ENCODE peak calls at places on chromosomes 4 and X, in ten cellular contexts. Y, N, A, Z, C, W, X, H, D and F are unnamed samples. For H3K4me1, the result is how much of the 10 kb centered on the place peaks cover.

GRCh38 chr4:38328963-38329729 is 334.9 kb upstream of the KLF3 start:
- DNase-seq in Y (no peak), N (no peak), A (no peak), Z (no peak), C (no peak), W (no peak), X (no peak), H (no peak), D (no peak), F (no peak)

GRCh38 chrX:6226053-6226645 is 2.5 kb downstream of the NLGN4X start:
- DNase-seq in Y (no peak), N (no peak), A (no peak), Z (no peak), C (no peak), W (no peak), X (no peak), H (no peak), D (no peak), F (peak)

GRCh38 chr4:131426023-131426758 is 1722.9 kb upstream of the PCDH10 start:
- DNase-seq in Y (no peak), N (no peak), A (no peak), Z (no peak), C (no peak), W (no peak), X (no peak), H (no peak), D (no peak), F (no peak)

GRCh38 chrX:111823068-111823467 is 52.9 kb upstream of the TRPC5OS start:
- DNase-seq in Y (no peak), N (peak), A (no peak), Z (no peak), C (no peak), W (no peak), X (no peak), H (no peak), D (peak), F (no peak)

GRCh38 chr4:186104114-186104894 is at the start of gene FAM149A:
- DNase-seq in Y (peak), N (peak), A (no peak), Z (peak), C (peak), W (peak), X (peak), H (peak), D (no peak), F (peak)

GRCh38 chr4:15077969-15078368 is 75.7 kb downstream of the CPEB2 start:
- DNase-seq in Y (no peak), N (no peak), A (no peak), Z (no peak), C (no peak), W (no peak), X (no peak), H (no peak), D (no peak), F (no peak)

GRCh38 chr4:86220137-86220536 is 139.7 kb downstream of the MAPK10 start:
- DNase-seq in Y (no peak), N (no peak), A (no peak), Z (no peak), C (no peak), W (no peak), X (no peak), H (no peak), D (no peak), F (no peak)

GRCh38 chr4:161817822-161818412 is 345.9 kb downstream of the FSTL5 start:
- DNase-seq in Y (no peak), N (no peak), A (no peak), Z (no peak), C (no peak), W (no peak), X (no peak), H (no peak), D (no peak), F (no peak)

GRCh38 chr4:16516796-16517413 is 290.6 kb upstream of the TAPT1 start:
- DNase-seq in Y (peak), N (peak), A (no peak), Z (no peak), C (peak), W (no peak), X (peak), H (no peak), D (no peak), F (no peak)

GRCh38 chrX:132774312-132774711 is 184.1 kb downstream of the HS6ST2 start:
- DNase-seq in Y (no peak), N (no peak), A (no peak), Z (no peak), C (no peak), W (no peak), X (no peak), H (no peak), D (no peak), F (no peak)

GRCh38 chr4:93788712-93789111 is 39.8 kb upstream of the ATOH1 start:
- DNase-seq in Y (no peak), N (no peak), A (no peak), Z (no peak), C (peak), W (no peak), X (no peak), H (no peak), D (peak), F (no peak)

GRCh38 chr4:15955670-15956069 is 7.3 kb downstream of the FGFBP2 start:
- DNase-seq in Y (no peak), N (no peak), A (no peak), Z (no peak), C (no peak), W (no peak), X (no peak), H (no peak), D (no peak), F (no peak)

GRCh38 chr4:183402771-183403170 is 41.7 kb upstream of the CDKN2AIP start:
- DNase-seq in Y (no peak), N (no peak), A (no peak), Z (no peak), C (peak), W (no peak), X (no peak), H (no peak), D (no peak), F (no peak)

GRCh38 chr4:111323496-111323895 is 700.6 kb upstream of the PITX2 start:
- DNase-seq in Y (no peak), N (no peak), A (no peak), Z (no peak), C (no peak), W (no peak), X (no peak), H (no peak), D (no peak), F (no peak)

GRCh38 chr4:38163216-38164006 is 203.2 kb downstream of the PTTG2 start:
- DNase-seq in Y (no peak), N (peak), A (no peak), Z (no peak), C (no peak), W (no peak), X (no peak), H (no peak), D (no peak), F (no peak)

GRCh38 chrX:17359500-17359899 is 15.5 kb upstream of the NHS start:
- DNase-seq in Y (no peak), N (no peak), A (no peak), Z (no peak), C (no peak), W (no peak), X (no peak), H (no peak), D (no peak), F (no peak)

GRCh38 chrX:19602866-19603620 is 87.7 kb upstream of the MAP3K15 start:
- DNase-seq in Y (no peak), N (no peak), A (no peak), Z (no peak), C (no peak), W (no peak), X (no peak), H (no peak), D (peak), F (no peak)

GRCh38 chr4:119046263-119046662 is 89.4 kb upstream of the MYOZ2 start:
- DNase-seq in Y (peak), N (peak), A (peak), Z (peak), C (no peak), W (no peak), X (no peak), H (peak), D (no peak), F (peak)
- H3K27ac ChIP-seq in Y (no peak), N (no peak), A (peak), Z (no peak), C (no peak), W (no peak), X (no peak), H (no peak), D (no peak), F (peak)

GRCh38 chr4:73732759-73733431 is 7.5 kb upstream of the CXCL8 start:
- DNase-seq in Y (no peak), N (no peak), A (no peak), Z (no peak), C (no peak), W (no peak), X (no peak), H (no peak), D (no peak), F (no peak)

GRCh38 chr4:73730292-73730691 is 10.1 kb upstream of the CXCL8 start:
- DNase-seq in Y (no peak), N (no peak), A (no peak), Z (no peak), C (no peak), W (no peak), X (no peak), H (no peak), D (no peak), F (no peak)

GRCh38 chr4:73729534-73730165 is 10.7 kb upstream of the CXCL8 start:
- DNase-seq in Y (peak), N (peak), A (peak), Z (peak), C (peak), W (peak), X (peak), H (peak), D (peak), F (peak)

GRCh38 chr4:73730854-73731253 is 9.5 kb upstream of the CXCL8 start:
- DNase-seq in Y (no peak), N (no peak), A (no peak), Z (no peak), C (no peak), W (no peak), X (no peak), H (no peak), D (no peak), F (no peak)

GRCh38 chr4:73731968-73732610 is 8.3 kb upstream of the CXCL8 start:
- DNase-seq in Y (no peak), N (no peak), A (no peak), Z (peak), C (no peak), W (no peak), X (no peak), H (no peak), D (no peak), F (no peak)
- H3K4me1 ChIP-seq in Y (under half), N (under half), A (under half), Z (half or more), C (under half), W (under half), X (under half), H (half or more), D (under half), F (under half)

GRCh38 chr4:142265536-142265935 is 580.6 kb downstream of the INPP4B start:
- DNase-seq in Y (no peak), N (peak), A (peak), Z (no peak), C (no peak), W (no peak), X (no peak), H (no peak), D (no peak), F (no peak)
- H3K27ac ChIP-seq in Y (no peak), N (peak), A (peak), Z (no peak), C (no peak), W (no peak), X (no peak), H (no peak), D (no peak), F (peak)

GRCh38 chr4:147776600-147777175 is 44.8 kb downstream of the ARHGAP10 start:
- DNase-seq in Y (no peak), N (no peak), A (no peak), Z (no peak), C (peak), W (peak), X (no peak), H (no peak), D (no peak), F (no peak)

GRCh38 chr4:147778942-147779341 is 47.1 kb downstream of the ARHGAP10 start:
- DNase-seq in Y (no peak), N (no peak), A (no peak), Z (no peak), C (no peak), W (no peak), X (no peak), H (no peak), D (no peak), F (no peak)

GRCh38 chr4:147779449-147779848 is 47.6 kb downstream of the ARHGAP10 start:
- DNase-seq in Y (no peak), N (no peak), A (no peak), Z (no peak), C (no peak), W (no peak), X (no peak), H (no peak), D (no peak), F (no peak)

GRCh38 chr4:147780137-147780777 is 48.4 kb downstream of the ARHGAP10 start:
- DNase-seq in Y (no peak), N (no peak), A (no peak), Z (peak), C (no peak), W (no peak), X (peak), H (peak), D (no peak), F (peak)

DNA sequence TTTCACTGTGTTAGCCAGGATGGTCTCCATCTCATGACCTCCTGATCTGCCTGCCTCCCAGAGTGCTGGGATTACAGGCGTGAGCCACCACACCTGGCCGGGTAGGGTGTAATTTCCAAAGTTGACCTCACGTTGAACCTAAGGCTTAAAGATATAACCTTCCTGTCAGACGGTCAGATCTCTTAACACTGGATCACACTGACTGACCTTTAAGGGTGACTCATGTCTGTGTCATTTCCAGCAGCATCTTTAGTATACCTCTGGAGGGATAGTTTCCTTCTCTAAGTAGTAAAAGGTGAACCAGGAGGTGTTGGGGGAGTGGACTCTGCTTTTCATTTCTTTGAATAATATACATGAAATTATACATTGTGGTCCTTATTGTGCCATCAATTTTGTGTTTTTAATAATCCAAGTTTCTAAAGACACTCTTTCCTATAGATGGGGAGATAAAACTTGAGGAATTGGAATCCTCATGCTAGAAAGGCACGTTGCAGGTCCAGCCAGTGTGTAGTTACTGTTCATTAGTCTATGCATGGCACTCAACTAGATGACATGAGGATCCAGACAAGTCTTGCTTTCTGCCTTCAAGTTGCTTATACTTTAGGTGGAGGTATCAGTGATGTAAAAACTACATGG is 45.7 kb downstream of the ARHGAP10 start:
- DNase-seq in Y (no peak), N (no peak), A (no peak), Z (no peak), C (peak), W (no peak), X (no peak), H (no peak), D (no peak), F (no peak)
- H3K4me1 ChIP-seq in Y (under half), N (under half), A (half or more), Z (under half), C (under half), W (under half), X (under half), H (under half), D (under half), F (half or more)

DNA sequence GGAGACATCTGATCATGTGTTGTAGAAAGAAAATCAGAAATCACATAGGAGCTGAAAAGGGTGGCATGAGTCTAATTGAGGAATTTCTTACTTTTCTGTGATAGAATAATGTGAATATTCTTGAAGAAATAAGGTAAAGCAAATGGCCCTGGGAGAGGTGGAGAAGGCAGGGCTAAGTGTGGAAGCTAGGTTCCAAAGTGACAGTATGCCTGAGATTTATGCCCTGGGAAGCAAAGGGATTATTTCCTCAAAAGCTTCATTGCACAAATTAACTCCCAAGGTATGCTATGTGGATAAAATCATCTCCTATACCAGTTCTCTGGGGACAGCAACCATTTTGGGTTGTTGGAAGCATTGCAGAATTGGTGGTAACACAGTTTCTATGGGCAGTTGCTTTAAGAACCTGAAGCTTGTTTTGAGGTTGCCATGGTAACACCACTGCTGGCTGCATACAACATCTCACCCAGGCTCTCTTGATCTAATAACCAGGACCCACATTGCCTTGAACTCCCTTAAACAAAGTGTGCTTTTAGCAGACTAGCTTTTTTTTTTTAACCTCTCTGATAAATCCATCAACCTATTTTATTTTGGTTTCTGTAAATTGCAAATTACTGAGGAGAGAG is 21.0 kb downstream of the MAOA start:
- DNase-seq in Y (no peak), N (peak), A (no peak), Z (no peak), C (no peak), W (no peak), X (no peak), H (no peak), D (no peak), F (no peak)
- H3K27ac ChIP-seq in Y (no peak), N (no peak), A (no peak), Z (peak), C (no peak), W (no peak), X (peak), H (no peak), D (no peak), F (peak)

GRCh38 chr4:88734403-88734949 is 36.8 kb upstream of the NAP1L5 start:
- DNase-seq in Y (no peak), N (no peak), A (no peak), Z (no peak), C (no peak), W (no peak), X (no peak), H (no peak), D (no peak), F (no peak)
- H3K4me1 ChIP-seq in Y (under half), N (under half), A (under half), Z (under half), C (under half), W (under half), X (under half), H (under half), D (under half), F (under half)

GRCh38 chrX:44874481-44875184 is 1.6 kb downstream of the KDM6A start:
- DNase-seq in Y (no peak), N (peak), A (no peak), Z (peak), C (peak), W (peak), X (peak), H (no peak), D (peak), F (no peak)
- H3K27ac ChIP-seq in Y (peak), N (peak), A (peak), Z (peak), C (peak), W (peak), X (peak), H (peak), D (peak), F (peak)

GRCh38 chr4:54061873-54062272 is 2.5 kb downstream of the CHIC2 start:
- DNase-seq in Y (no peak), N (no peak), A (no peak), Z (no peak), C (peak), W (no peak), X (no peak), H (no peak), D (no peak), F (no peak)

GRCh38 chr4:54063737-54064316 is 578 bp downstream of the CHIC2 start:
- DNase-seq in Y (peak), N (peak), A (no peak), Z (peak), C (peak), W (peak), X (peak), H (peak), D (peak), F (peak)

GRCh38 chr4:54063224-54063623 is 1.2 kb downstream of the CHIC2 start:
- DNase-seq in Y (no peak), N (no peak), A (no peak), Z (no peak), C (peak), W (no peak), X (no peak), H (no peak), D (no peak), F (no peak)

GRCh38 chr4:54061067-54061466 is 3.3 kb downstream of the CHIC2 start:
- DNase-seq in Y (no peak), N (no peak), A (no peak), Z (no peak), C (no peak), W (no peak), X (no peak), H (no peak), D (no peak), F (no peak)

GRCh38 chr4:54062392-54062791 is 2.0 kb downstream of the CHIC2 start:
- DNase-seq in Y (no peak), N (no peak), A (no peak), Z (no peak), C (peak), W (no peak), X (no peak), H (no peak), D (no peak), F (no peak)
- H3K4me1 ChIP-seq in Y (under half), N (half or more), A (under half), Z (half or more), C (under half), W (under half), X (under half), H (half or more), D (under half), F (half or more)

GRCh38 chr4:73599182-73599581 is 21.1 kb downstream of the RASSF6 start:
- DNase-seq in Y (no peak), N (peak), A (no peak), Z (no peak), C (peak), W (peak), X (peak), H (no peak), D (peak), F (no peak)
- H3K27ac ChIP-seq in Y (no peak), N (peak), A (no peak), Z (no peak), C (peak), W (peak), X (peak), H (no peak), D (peak), F (no peak)

GRCh38 chr4:76736434-76736833 is 161.5 kb downstream of the SOWAHB start:
- DNase-seq in Y (no peak), N (no peak), A (no peak), Z (no peak), C (no peak), W (no peak), X (no peak), H (no peak), D (no peak), F (no peak)
- H3K4me1 ChIP-seq in Y (under half), N (under half), A (under half), Z (under half), C (under half), W (under half), X (under half), H (under half), D (under half), F (under half)